ENCODE peak calls at places on chromosomes 7 and 10, in five cellular contexts. F, K, U, T and Q are unnamed samples.
A peak's percentile ranks its signal among the peaks of the same experiment; 100 is the strongest.

GRCh38 chr10:8053446-8054242 is 844 bp upstream of the GATA3 start:
- DNase-seq in U (peak; percentile 92), F (peak; percentile 86), T (peak; percentile 70), K (no peak), Q (peak; percentile 65)

GRCh38 chr7:68185641-68186040 is 1189.0 kb downstream of the TYW1 start:
- DNase-seq in K (no peak), T (no peak), U (peak; percentile 88), F (no peak), Q (no peak)

GRCh38 chr7:26346611-26347200 is 55.0 kb downstream of the SNX10 start:
- DNase-seq in U (no peak), T (peak; percentile 2), F (no peak), K (no peak), Q (no peak)

GRCh38 chr7:34949356-34949755 is 87.9 kb downstream of the DPY19L1 start:
- DNase-seq in T (peak; percentile 54), U (no peak), F (no peak), K (no peak), Q (no peak)

GRCh38 chr7:64999165-65000004 is 7.1 kb downstream of the ERV3-1 start:
- DNase-seq in K (no peak), U (peak; percentile 53), F (peak; percentile 57), T (peak; percentile 53), Q (peak; percentile 47)

GRCh38 chr10:104254493-104255243 is at the start of gene GSTO1:
- DNase-seq in U (peak; percentile 72), T (peak; percentile 76), K (peak; percentile 92), F (peak; percentile 78), Q (peak; percentile 88)

GRCh38 chr10:129765664-129766550 is 198.2 kb downstream of the EBF3 start:
- DNase-seq in T (no peak), F (peak; percentile 20), U (no peak), K (peak; percentile 50), Q (no peak)

GRCh38 chr10:79449181-79450146 is 4.0 kb upstream of the ZCCHC24 start:
- DNase-seq in T (no peak), F (peak; percentile 39), U (no peak), K (peak; percentile 29), Q (no peak)

GRCh38 chr7:157224627-157225026 is 85.9 kb downstream of the UBE3C start:
- DNase-seq in T (peak; percentile 59), U (peak; percentile 45), F (no peak), K (no peak), Q (no peak)

GRCh38 chr10:70494536-70494935 is 16.0 kb downstream of the PALD1 start:
- DNase-seq in T (no peak), F (no peak), U (no peak), K (no peak), Q (no peak)

GRCh38 chr7:11374629-11375028 is 401.0 kb downstream of the PHF14 start:
- DNase-seq in U (no peak), K (no peak), F (no peak), T (no peak), Q (no peak)

GRCh38 chr10:64093304-64093703 is 572.1 kb downstream of the REEP3 start:
- DNase-seq in U (no peak), T (no peak), F (no peak), K (no peak), Q (no peak)

GRCh38 chr10:123016228-123016627 is 7.4 kb downstream of the ACADSB start:
- DNase-seq in F (no peak), K (no peak), U (peak; percentile 27), T (no peak), Q (no peak)

GRCh38 chr10:107701947-107702346 is 537.4 kb upstream of the SORCS1 start:
- DNase-seq in K (no peak), U (no peak), T (peak; percentile 7), F (no peak), Q (no peak)

GRCh38 chr7:131011437-131011752 is 277.4 kb upstream of the KLF14 start:
- DNase-seq in K (no peak), F (no peak), T (no peak), U (peak; percentile 84), Q (no peak)

GRCh38 chr10:97401455-97401919 is 347 bp upstream of the RRP12 start:
- DNase-seq in U (no peak), F (no peak), K (no peak), T (no peak), Q (no peak)

GRCh38 chr7:1591876-1592275 is 22.0 kb upstream of the PSMG3 start:
- DNase-seq in F (no peak), K (no peak), T (no peak), U (no peak), Q (no peak)

GRCh38 chr10:62451606-62451965 is 77.4 kb downstream of the ZNF365 start:
- DNase-seq in U (no peak), F (no peak), T (no peak), K (no peak), Q (no peak)

GRCh38 chr7:24786941-24787340 is 29.7 kb upstream of the GSDME start:
- DNase-seq in T (peak; percentile 99), F (no peak), K (no peak), U (peak; percentile 16), Q (peak; percentile 20)

GRCh38 chr10:62424026-62424425 is 49.9 kb downstream of the ZNF365 start:
- DNase-seq in T (no peak), U (peak; percentile 39), K (no peak), F (no peak), Q (no peak)

GRCh38 chr10:4199196-4199595 is 414.2 kb upstream of the KLF6 start:
- DNase-seq in U (no peak), F (no peak), T (no peak), K (no peak), Q (no peak)

GRCh38 chr10:76774987-76775603 is 862.5 kb downstream of the KCNMA1 start:
- DNase-seq in U (no peak), K (no peak), T (no peak), F (no peak), Q (no peak)

GRCh38 chr10:6581750-6582697 is 1.9 kb upstream of the PRKCQ start:
- DNase-seq in T (no peak), U (no peak), K (no peak), F (no peak), Q (no peak)

GRCh38 chr7:99372275-99373085 is 2.0 kb upstream of the ARPC1B start:
- DNase-seq in F (peak; percentile 51), T (peak; percentile 47), U (no peak), K (peak; percentile 71), Q (no peak)

GRCh38 chr7:93828260-93828659 is 62.3 kb downstream of the TFPI2 start:
- DNase-seq in T (no peak), K (no peak), F (no peak), U (no peak), Q (no peak)

GRCh38 chr7:116239019-116239418 is 28.7 kb downstream of the TES start:
- DNase-seq in T (no peak), U (no peak), F (no peak), K (peak; percentile 68), Q (no peak)

GRCh38 chr7:116234517-116235200 is 24.3 kb downstream of the TES start:
- DNase-seq in T (no peak), F (no peak), K (no peak), U (no peak), Q (no peak)

GRCh38 chr7:116232920-116233319 is 22.6 kb downstream of the TES start:
- DNase-seq in T (no peak), F (no peak), U (no peak), K (no peak), Q (no peak)

GRCh38 chr7:116235380-116235779 is 25.0 kb downstream of the TES start:
- DNase-seq in U (no peak), F (no peak), K (no peak), T (no peak), Q (no peak)

GRCh38 chr7:116236020-116236630 is 25.8 kb downstream of the TES start:
- DNase-seq in T (peak; percentile 65), F (peak; percentile 58), U (peak; percentile 82), K (no peak), Q (no peak)
- TF ChIP-seq CTCF in T (peak; percentile 72), F (no peak), U (peak; percentile 67), K (peak; percentile 67), Q (no peak)

DNA sequence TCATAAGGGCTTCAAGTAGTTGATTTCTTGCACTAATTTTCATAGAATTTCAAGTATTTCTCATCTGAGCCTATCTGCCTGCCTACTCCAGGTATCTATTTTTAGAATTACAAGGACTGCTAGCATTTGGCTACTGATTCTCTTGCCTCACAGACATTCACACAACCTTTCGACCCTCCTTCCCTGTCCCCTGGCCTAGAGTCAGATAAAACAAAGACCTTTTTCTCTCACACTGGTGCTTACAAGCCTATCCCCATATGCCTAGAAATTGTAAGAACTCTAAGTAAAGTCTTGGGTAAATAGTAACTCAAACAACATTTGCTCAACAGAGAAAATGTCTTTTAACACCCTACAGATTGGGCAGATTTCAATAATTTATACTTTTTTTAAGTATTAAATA is 6.3 kb downstream of the GPAM start:
- DNase-seq in T (peak; percentile 27), K (no peak), U (no peak), F (no peak), Q (no peak)
- H3K36me3 ChIP-seq in T (peaks cover 6% of the 10 kb centered on the region), K (peaks cover 26% of the 10 kb centered on the region), U (peaks cover 28% of the 10 kb centered on the region), F (peaks cover 86% of the 10 kb centered on the region), Q (no peaks in the 10 kb centered on the region)

GRCh38 chr7:53350241-53350640 is 314.8 kb downstream of the POM121L12 start:
- DNase-seq in K (no peak), U (no peak), F (no peak), T (no peak), Q (no peak)
- TF ChIP-seq CTCF in K (no peak), U (no peak), F (no peak), T (no peak), Q (no peak)

GRCh38 chr10:21547246-21547645 is 13.2 kb downstream of the MLLT10 start:
- DNase-seq in K (no peak), U (no peak), T (no peak), F (no peak), Q (no peak)
- H3K36me3 ChIP-seq in K (peaks cover 24% of the 10 kb centered on the region), U (peaks cover 69% of the 10 kb centered on the region), T (peaks cover 42% of the 10 kb centered on the region), F (peaks cover 83% of the 10 kb centered on the region), Q (peaks cover 44% of the 10 kb centered on the region)

DNA sequence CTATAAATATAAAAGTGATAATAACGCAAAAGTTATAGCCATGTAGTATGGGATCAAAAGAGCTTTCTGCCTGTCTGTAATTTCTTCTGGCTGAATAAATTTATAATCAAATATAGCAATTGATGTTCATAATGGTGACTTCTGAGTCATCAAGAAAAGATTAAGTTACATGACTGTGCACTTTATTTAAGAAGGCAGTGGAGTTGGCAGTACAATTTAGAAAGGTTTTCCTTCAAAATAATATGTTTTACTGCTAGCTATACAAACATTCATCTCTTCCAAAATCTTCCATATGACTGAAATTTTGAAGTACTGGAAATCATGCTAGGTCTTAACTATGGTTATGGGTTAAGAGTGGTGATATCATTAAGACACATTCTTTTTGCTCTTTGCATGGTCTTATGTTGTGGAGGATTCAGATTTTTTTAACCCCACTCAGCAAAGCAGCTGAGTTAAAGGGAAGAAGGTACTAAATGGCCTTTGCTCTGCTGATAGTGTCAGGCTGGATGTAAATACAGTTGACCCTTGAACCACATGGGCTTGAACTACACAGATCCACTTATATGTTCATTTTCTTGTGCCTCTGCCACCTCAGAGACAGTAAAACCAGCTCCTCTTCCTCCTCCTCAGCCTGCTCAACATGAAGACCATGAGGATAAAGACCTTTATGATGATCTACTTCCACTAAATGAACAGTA is 323.6 kb downstream of the BBS9 start:
- DNase-seq in K (no peak), F (no peak), T (peak; percentile 45), U (no peak), Q (no peak)
- TF ChIP-seq CTCF in K (no peak), F (no peak), T (no peak), U (no peak), Q (no peak)

GRCh38 chr10:38103754-38104153 is 9.6 kb downstream of the ZNF37A start:
- DNase-seq in T (no peak), K (no peak), F (no peak), U (no peak), Q (no peak)
- H3K36me3 ChIP-seq in T (peaks cover 12% of the 10 kb centered on the region), K (peaks cover 37% of the 10 kb centered on the region), F (peaks cover 79% of the 10 kb centered on the region), U (peaks cover 53% of the 10 kb centered on the region), Q (peaks cover 50% of the 10 kb centered on the region)

GRCh38 chr10:24723788-24724380 is at the start of gene ARHGAP21:
- DNase-seq in F (peak; percentile 71), T (peak; percentile 68), K (peak; percentile 87), U (peak; percentile 92), Q (peak; percentile 72)
- TF ChIP-seq CTCF in F (no peak), T (no peak), K (no peak), U (no peak), Q (no peak)